ENCODE peak calls at places on chromosome 3, in seven cellular contexts. One of them, this sample, is unnamed.

GRCh38 chr3:111227216-111227615 is 155.6 kb downstream of the NECTIN3 start:
- DNase-seq in NCI-H2171 treated with DMSO at 0.1 percent for 48 hours: no peak
- DNase-seq in activated CD4-positive, alpha-beta T cell treated with anti-CD3 and anti-CD28 coated beads, Interleukin-2, amount 10 ng/mL, durations not matched to agents 7 days and 5 days: no peak
- DNase-seq in CD8-positive, alpha-beta T cell: no peak
- DNase-seq in SW480: no peak
- DNase-seq in right lobe of liver: no peak
- DNase-seq in NCI-H187: no peak
- DNase-seq in this sample: no peak

GRCh38 chr3:39372831-39373230 is 10.3 kb upstream of the SLC25A38 start:
- DNase-seq in NCI-H2171 treated with DMSO at 0.1 percent for 48 hours: no peak
- DNase-seq in activated CD4-positive, alpha-beta T cell treated with anti-CD3 and anti-CD28 coated beads, Interleukin-2, amount 10 ng/mL, durations not matched to agents 7 days and 5 days: no peak
- DNase-seq in CD8-positive, alpha-beta T cell: no peak
- DNase-seq in SW480: no peak
- DNase-seq in right lobe of liver: no peak
- DNase-seq in NCI-H187: no peak
- DNase-seq in this sample: no peak

GRCh38 chr3:128992926-128993460 is 883 bp downstream of the CFAP92 start:
- DNase-seq in NCI-H2171 treated with DMSO at 0.1 percent for 48 hours: no peak
- DNase-seq in activated CD4-positive, alpha-beta T cell treated with anti-CD3 and anti-CD28 coated beads, Interleukin-2, amount 10 ng/mL, durations not matched to agents 7 days and 5 days: no peak
- DNase-seq in CD8-positive, alpha-beta T cell: no peak
- DNase-seq in SW480: no peak
- DNase-seq in right lobe of liver: no peak
- DNase-seq in NCI-H187: no peak
- DNase-seq in this sample: no peak

GRCh38 chr3:186254676-186255665 is 107.1 kb downstream of the DGKG start:
- DNase-seq in NCI-H2171 treated with DMSO at 0.1 percent for 48 hours: no peak
- DNase-seq in activated CD4-positive, alpha-beta T cell treated with anti-CD3 and anti-CD28 coated beads, Interleukin-2, amount 10 ng/mL, durations not matched to agents 7 days and 5 days: peak
- DNase-seq in CD8-positive, alpha-beta T cell: no peak
- DNase-seq in SW480: no peak
- DNase-seq in right lobe of liver: no peak
- DNase-seq in NCI-H187: no peak
- DNase-seq in this sample: no peak

GRCh38 chr3:60932669-60933068 is 318.6 kb downstream of the FHIT start:
- DNase-seq in NCI-H2171 treated with DMSO at 0.1 percent for 48 hours: no peak
- DNase-seq in activated CD4-positive, alpha-beta T cell treated with anti-CD3 and anti-CD28 coated beads, Interleukin-2, amount 10 ng/mL, durations not matched to agents 7 days and 5 days: no peak
- DNase-seq in CD8-positive, alpha-beta T cell: no peak
- DNase-seq in SW480: peak
- DNase-seq in right lobe of liver: no peak
- DNase-seq in NCI-H187: no peak
- DNase-seq in this sample: no peak

GRCh38 chr3:50687916-50688315 is 13.2 kb downstream of the DOCK3 start:
- DNase-seq in NCI-H2171 treated with DMSO at 0.1 percent for 48 hours: no peak
- DNase-seq in activated CD4-positive, alpha-beta T cell treated with anti-CD3 and anti-CD28 coated beads, Interleukin-2, amount 10 ng/mL, durations not matched to agents 7 days and 5 days: no peak
- DNase-seq in CD8-positive, alpha-beta T cell: no peak
- DNase-seq in SW480: no peak
- DNase-seq in right lobe of liver: no peak
- DNase-seq in NCI-H187: no peak
- DNase-seq in this sample: no peak

GRCh38 chr3:116951610-116952009 is 242.0 kb downstream of the TUSC7 start:
- DNase-seq in NCI-H2171 treated with DMSO at 0.1 percent for 48 hours: no peak
- DNase-seq in activated CD4-positive, alpha-beta T cell treated with anti-CD3 and anti-CD28 coated beads, Interleukin-2, amount 10 ng/mL, durations not matched to agents 7 days and 5 days: no peak
- DNase-seq in CD8-positive, alpha-beta T cell: no peak
- DNase-seq in SW480: no peak
- DNase-seq in right lobe of liver: no peak
- DNase-seq in NCI-H187: no peak
- DNase-seq in this sample: no peak

GRCh38 chr3:150511096-150511670 is 35.1 kb downstream of the SERP1 start:
- DNase-seq in NCI-H2171 treated with DMSO at 0.1 percent for 48 hours: no peak
- DNase-seq in activated CD4-positive, alpha-beta T cell treated with anti-CD3 and anti-CD28 coated beads, Interleukin-2, amount 10 ng/mL, durations not matched to agents 7 days and 5 days: no peak
- DNase-seq in CD8-positive, alpha-beta T cell: no peak
- DNase-seq in SW480: no peak
- DNase-seq in right lobe of liver: no peak
- DNase-seq in NCI-H187: no peak
- DNase-seq in this sample: no peak